ENCODE peak calls at places on chromosomes 12 and 14, in six cellular contexts. U is fibroblast of lung; V is esophagus squamous epithelium; S is SJCRH30; M is transverse colon; X is effector memory CD4-positive, alpha-beta T cell. W is an unnamed sample. For H3K36me3 and H3K27me3, the result is how much of the 10 kb centered on the place peaks cover.

GRCh38 chr14:33647385-33647786 is 303.5 kb downstream of the EGLN3 start:
- DNase-seq in U (peak), V (no peak), S (no peak), M (no peak), X (no peak), W (no peak)

GRCh38 chr12:56152756-56153137 is 360 bp downstream of the MYL6B start:
- DNase-seq in U (no peak), V (no peak), S (no peak), M (no peak), X (no peak), W (no peak)

GRCh38 chr12:38142974-38143373 is 173.6 kb upstream of the ALG10B start:
- DNase-seq in U (no peak), V (no peak), S (no peak), M (no peak), X (no peak), W (no peak)

GRCh38 chr12:129903092-129903945 is 506 bp downstream of the TMEM132D start:
- DNase-seq in U (peak), V (no peak), S (no peak), M (no peak), X (no peak), W (no peak)

GRCh38 chr12:20096430-20096829 is 271.9 kb upstream of the PDE3A start:
- DNase-seq in U (peak), V (no peak), S (no peak), M (no peak), X (no peak), W (no peak)

GRCh38 chr14:77862154-77862783 is 62.4 kb downstream of the ADCK1 start:
- DNase-seq in U (peak), V (no peak), S (peak), M (peak), X (peak), W (no peak)

GRCh38 chr12:38704455-38704854 is 200.9 kb downstream of the CPNE8 start:
- DNase-seq in U (no peak), V (no peak), S (no peak), M (no peak), X (no peak), W (no peak)

GRCh38 chr12:11730299-11731041 is 81.0 kb downstream of the ETV6 start:
- DNase-seq in U (no peak), V (no peak), S (no peak), M (peak), X (no peak), W (no peak)

GRCh38 chr12:22396735-22397134 is 62.2 kb upstream of the ST8SIA1 start:
- DNase-seq in U (no peak), V (no peak), S (no peak), M (no peak), X (no peak), W (no peak)

GRCh38 chr14:62451221-62451620 is 594.0 kb downstream of the KCNH5 start:
- DNase-seq in U (no peak), V (no peak), S (no peak), M (no peak), X (no peak), W (no peak)

GRCh38 chr14:92549853-92550244 is 36.3 kb downstream of the RIN3 start:
- DNase-seq in U (peak), V (no peak), S (no peak), M (no peak), X (no peak), W (no peak)

GRCh38 chr12:113329022-113329790 is 5.7 kb downstream of the SLC8B1 start:
- DNase-seq in U (peak), V (no peak), S (no peak), M (no peak), X (no peak), W (no peak)

GRCh38 chr12:52832451-52832850 is 1.7 kb downstream of the KRT79 start:
- DNase-seq in U (no peak), V (no peak), S (no peak), M (no peak), X (no peak), W (no peak)

GRCh38 chr12:54068423-54069070 is 14.9 kb downstream of the HOXC4 start:
- DNase-seq in U (no peak), V (no peak), S (no peak), M (no peak), X (no peak), W (no peak)

GRCh38 chr14:75391953-75392352 is 35.9 kb upstream of the JDP2 start:
- DNase-seq in U (no peak), V (no peak), S (no peak), M (no peak), X (no peak), W (no peak)

GRCh38 chr14:95046711-95047681 is 110.3 kb downstream of the DICER1 start:
- DNase-seq in U (no peak), V (no peak), S (peak), M (peak), X (no peak), W (no peak)

GRCh38 chr12:95319694-95320331 is 102.2 kb downstream of the VEZT start:
- DNase-seq in U (peak), V (no peak), S (no peak), M (no peak), X (no peak), W (no peak)

GRCh38 chr14:44418856-44419255 is 88.2 kb downstream of the FSCB start:
- DNase-seq in U (no peak), V (no peak), S (no peak), M (no peak), X (no peak), W (no peak)

GRCh38 chr14:31263485-31264133 is 56.0 kb upstream of the HECTD1 start:
- DNase-seq in U (peak), V (no peak), S (no peak), M (peak), X (no peak), W (peak)

GRCh38 chr12:101127521-101128219 is 82.4 kb downstream of the SLC5A8 start:
- DNase-seq in U (peak), V (no peak), S (no peak), M (no peak), X (no peak), W (no peak)

GRCh38 chr12:126384029-126384564 is 1318.9 kb downstream of the AACS start:
- DNase-seq in U (peak), V (no peak), S (no peak), M (no peak), X (no peak), W (no peak)

GRCh38 chr12:30830751-30831150 is 76.0 kb upstream of the CAPRIN2 start:
- DNase-seq in U (no peak), V (no peak), S (no peak), M (no peak), X (no peak), W (no peak)

GRCh38 chr14:73754911-73755360 is 40.8 kb upstream of the PNMA1 start:
- DNase-seq in U (peak), V (no peak), S (peak), M (peak), X (no peak), W (no peak)

GRCh38 chr14:53845813-53846693 is 110.6 kb downstream of the BMP4 start:
- DNase-seq in U (no peak), V (no peak), S (no peak), M (no peak), X (no peak), W (no peak)

GRCh38 chr14:61476737-61477410 is 155.5 kb downstream of the PRKCH start:
- DNase-seq in U (peak), V (no peak), S (no peak), M (peak), X (peak), W (peak)

GRCh38 chr12:120971299-120972180 is 6.8 kb upstream of the HNF1A start:
- DNase-seq in U (peak), V (no peak), S (peak), M (no peak), X (peak), W (no peak)

GRCh38 chr12:27272375-27273028 is 28.4 kb downstream of the STK38L start:
- DNase-seq in U (peak), V (no peak), S (no peak), M (no peak), X (no peak), W (no peak)

GRCh38 chr12:71135077-71135811 is 22.6 kb downstream of the TSPAN8 start:
- DNase-seq in U (no peak), V (no peak), S (no peak), M (no peak), X (no peak), W (no peak)

GRCh38 chr14:41875113-41875512 is 268.4 kb downstream of the LRFN5 start:
- DNase-seq in U (no peak), V (no peak), S (no peak), M (no peak), X (no peak), W (no peak)

GRCh38 chr14:60183724-60184596 is 18.8 kb upstream of the DHRS7 start:
- DNase-seq in U (peak), V (no peak), S (no peak), M (no peak), X (peak), W (no peak)

GRCh38 chr14:61547186-61548121 is 147.9 kb upstream of the HIF1A start:
- DNase-seq in U (peak), V (no peak), S (peak), M (no peak), X (no peak), W (peak)

GRCh38 chr14:49187799-49188198 is 398.4 kb downstream of the RPS29 start:
- DNase-seq in U (no peak), V (no peak), S (no peak), M (no peak), X (no peak), W (no peak)

GRCh38 chr14:58488550-58488949 is 61.0 kb downstream of the KIAA0586 start:
- DNase-seq in U (peak), V (no peak), S (no peak), M (no peak), X (no peak), W (no peak)

GRCh38 chr12:34393086-34393820 is 371.0 kb downstream of the ALG10 start:
- DNase-seq in U (no peak), V (no peak), S (no peak), M (no peak), X (no peak), W (peak)

GRCh38 chr12:55728185-55728931 is 451 bp downstream of the CD63 start:
- DNase-seq in U (peak), V (no peak), S (peak), M (peak), X (no peak), W (peak)

DNA sequence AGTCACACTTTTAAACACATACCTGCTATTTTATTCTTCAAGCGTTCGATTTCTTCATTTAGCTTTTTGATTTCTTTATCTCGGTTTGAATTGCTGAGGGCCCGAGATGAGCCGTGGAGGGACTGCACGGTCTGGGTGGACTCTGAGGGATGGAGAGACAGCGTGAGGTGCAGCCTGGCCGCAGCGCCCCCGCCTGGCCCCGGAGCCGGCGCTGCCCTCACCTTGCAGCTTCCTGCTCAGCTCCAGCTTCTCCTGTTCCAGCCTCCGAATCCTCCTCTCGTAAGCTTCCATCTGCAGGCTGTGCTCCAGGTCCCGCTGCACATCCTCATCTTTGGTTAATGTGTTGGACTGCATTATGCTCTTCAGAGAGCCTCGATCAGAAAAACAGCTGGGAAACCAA is 53.2 kb downstream of the AMN start:
- DNase-seq in U (no peak), V (no peak), S (no peak), M (no peak), X (no peak), W (no peak)
- H3K36me3 ChIP-seq in U (under half), V (half or more), S (half or more), M (half or more), X (under half), W (half or more)

GRCh38 chr12:132117558-132117875 is 26.6 kb downstream of the DDX51 start:
- DNase-seq in U (no peak), V (no peak), S (no peak), M (no peak), X (no peak), W (no peak)
- H3K27me3 ChIP-seq in U (under half), V (under half), S (under half), M (under half), X (under half), W (under half)

DNA sequence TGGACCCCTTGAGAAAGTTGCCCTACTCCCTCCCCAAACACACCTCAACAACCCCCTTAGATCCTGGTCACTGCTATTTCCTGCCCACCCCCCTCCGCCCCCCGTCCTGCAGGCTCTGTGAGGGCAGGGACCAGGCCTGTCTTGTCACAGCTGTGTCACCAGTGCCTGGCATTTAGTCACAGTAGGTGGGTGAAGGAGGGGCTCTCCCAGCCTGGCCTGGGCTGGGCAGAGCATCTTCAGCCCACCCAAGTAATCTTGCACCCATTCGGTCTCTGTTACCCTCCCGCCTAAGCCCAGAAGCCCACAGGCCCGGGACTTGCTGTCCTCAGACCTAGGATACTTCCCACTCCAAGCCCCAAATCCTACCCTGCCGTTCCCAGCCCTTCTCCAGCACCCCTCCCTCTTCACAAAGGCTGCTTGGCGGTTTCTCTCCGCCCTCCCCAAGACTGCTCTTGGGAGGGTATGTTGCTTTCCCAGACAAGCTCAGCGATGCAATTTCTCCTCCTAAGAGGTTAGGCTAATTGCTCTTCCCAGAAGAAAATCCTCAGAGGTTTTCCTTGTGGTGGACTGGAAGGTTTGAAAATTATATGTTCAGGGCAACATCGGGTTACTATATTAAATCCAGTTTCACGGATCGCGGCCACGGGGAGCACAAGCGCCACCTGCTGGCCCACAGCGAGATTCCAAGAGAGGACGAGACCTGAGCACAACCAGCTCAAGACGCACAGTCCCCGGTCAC is 50.8 kb upstream of the ZFP36L1 start:
- DNase-seq in U (peak), V (no peak), S (peak), M (peak), X (peak), W (no peak)
- H3K4me3 ChIP-seq in U (peak), V (peak), S (peak), M (no peak), X (no peak), W (peak)

GRCh38 chr12:88108021-88108420 is 33.9 kb downstream of the CEP290 start:
- DNase-seq in U (peak), V (no peak), S (no peak), M (no peak), X (no peak), W (no peak)

GRCh38 chr12:88111074-88111652 is 30.7 kb downstream of the CEP290 start:
- DNase-seq in U (peak), V (no peak), S (no peak), M (no peak), X (no peak), W (no peak)

GRCh38 chr12:88113871-88114270 is 28.0 kb downstream of the CEP290 start:
- DNase-seq in U (peak), V (no peak), S (no peak), M (no peak), X (no peak), W (no peak)
- H3K36me3 ChIP-seq in U (under half), V (under half), S (half or more), M (under half), X (under half), W (under half)

GRCh38 chr14:23563473-23564180 is 4.0 kb downstream of the AP1G2 start:
- DNase-seq in U (no peak), V (no peak), S (no peak), M (no peak), X (no peak), W (no peak)
- H3K27me3 ChIP-seq in U (under half), V (under half), S (under half), M (under half), X (under half), W (under half)

DNA sequence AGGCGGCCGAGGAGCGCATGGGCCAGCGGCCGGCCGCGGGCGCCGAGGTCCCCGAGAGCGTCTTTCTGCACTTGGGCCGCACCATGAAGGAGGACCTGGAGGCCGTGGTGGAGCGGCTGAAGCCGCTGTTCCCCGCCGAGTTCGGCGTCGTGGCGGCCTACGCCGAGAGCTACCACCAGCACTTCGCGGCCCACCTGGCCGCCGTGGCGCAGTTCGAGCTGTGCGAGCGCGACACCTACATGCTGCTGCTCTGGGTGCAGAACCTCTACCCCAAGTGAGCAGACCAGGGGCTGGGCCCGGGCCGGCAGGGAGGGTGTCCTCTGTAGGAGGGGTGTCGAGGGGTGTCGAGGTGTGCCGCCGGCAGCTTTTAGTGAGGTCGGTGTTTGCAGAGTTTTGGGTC is 4.1 kb downstream of the TNFAIP2 start:
- DNase-seq in U (no peak), V (no peak), S (no peak), M (no peak), X (no peak), W (no peak)
- H3K4me3 ChIP-seq in U (no peak), V (peak), S (no peak), M (no peak), X (no peak), W (peak)

W was measured in ascending aorta.